ENCODE peak calls at places on chromosomes 2 and 18, in five cellular contexts. One of them, this sample, is unnamed.

GRCh38 chr2:59173325-59173724 is 932.2 kb upstream of the FANCL start:
- DNase-seq in iris pigment epithelial cell: no peak
- DNase-seq in AG09319: no peak
- DNase-seq in amniotic epithelial cell: no peak
- DNase-seq in NCI-H2081: no peak
- DNase-seq in this sample: no peak

GRCh38 chr2:230915297-230915696 is 9.7 kb downstream of the GPR55 start:
- DNase-seq in iris pigment epithelial cell: no peak
- DNase-seq in AG09319: no peak
- DNase-seq in amniotic epithelial cell: no peak
- DNase-seq in NCI-H2081: no peak
- DNase-seq in this sample: no peak

GRCh38 chr18:49690307-49690706 is 123.0 kb downstream of the ACAA2 start:
- DNase-seq in iris pigment epithelial cell: peak; percentile 97
- DNase-seq in AG09319: peak; percentile 50
- DNase-seq in amniotic epithelial cell: peak; percentile 96
- DNase-seq in NCI-H2081: no peak
- DNase-seq in this sample: no peak

GRCh38 chr2:8754056-8754790 is 72.4 kb downstream of the ID2 start:
- DNase-seq in iris pigment epithelial cell: peak; percentile 43
- DNase-seq in AG09319: peak; percentile 46
- DNase-seq in amniotic epithelial cell: peak; percentile 9
- DNase-seq in NCI-H2081: peak; percentile 16
- DNase-seq in this sample: no peak

GRCh38 chr18:43916984-43917383 is 639.7 kb upstream of the SYT4 start:
- DNase-seq in iris pigment epithelial cell: no peak
- DNase-seq in AG09319: no peak
- DNase-seq in amniotic epithelial cell: no peak
- DNase-seq in NCI-H2081: no peak
- DNase-seq in this sample: no peak

GRCh38 chr2:79437416-79438281 is 75.2 kb upstream of the CTNNA2 start:
- DNase-seq in iris pigment epithelial cell: peak; percentile 0
- DNase-seq in AG09319: no peak
- DNase-seq in amniotic epithelial cell: no peak
- DNase-seq in NCI-H2081: no peak
- DNase-seq in this sample: no peak

GRCh38 chr18:3688682-3689081 is 238.7 kb downstream of the TGIF1 start:
- DNase-seq in iris pigment epithelial cell: peak; percentile 92
- DNase-seq in AG09319: peak; percentile 95
- DNase-seq in amniotic epithelial cell: peak; percentile 93
- DNase-seq in NCI-H2081: no peak
- DNase-seq in this sample: no peak

GRCh38 chr2:41775381-41776025 is 272.3 kb upstream of the PKDCC start:
- DNase-seq in iris pigment epithelial cell: no peak
- DNase-seq in AG09319: no peak
- DNase-seq in amniotic epithelial cell: no peak
- DNase-seq in NCI-H2081: no peak
- DNase-seq in this sample: no peak

GRCh38 chr2:207245526-207245925 is 79.8 kb upstream of the KLF7 start:
- DNase-seq in iris pigment epithelial cell: no peak
- DNase-seq in AG09319: no peak
- DNase-seq in amniotic epithelial cell: no peak
- DNase-seq in NCI-H2081: no peak
- DNase-seq in this sample: no peak

GRCh38 chr2:240434728-240435456 is 571 bp upstream of the GPC1 start:
- DNase-seq in iris pigment epithelial cell: peak; percentile 91
- DNase-seq in AG09319: peak; percentile 83
- DNase-seq in amniotic epithelial cell: peak; percentile 80
- DNase-seq in NCI-H2081: peak; percentile 83
- DNase-seq in this sample: peak; percentile 98

GRCh38 chr18:34710430-34711386 is 610 bp downstream of the DTNA start:
- DNase-seq in iris pigment epithelial cell: peak; percentile 85
- DNase-seq in AG09319: peak; percentile 38
- DNase-seq in amniotic epithelial cell: peak; percentile 83
- DNase-seq in NCI-H2081: peak; percentile 51
- DNase-seq in this sample: no peak

GRCh38 chr2:172722481-172722880 is 13.2 kb upstream of the RAPGEF4 start:
- DNase-seq in iris pigment epithelial cell: no peak
- DNase-seq in AG09319: no peak
- DNase-seq in amniotic epithelial cell: no peak
- DNase-seq in NCI-H2081: no peak
- DNase-seq in this sample: no peak

GRCh38 chr2:238765590-238765989 is 82.3 kb upstream of the TWIST2 start:
- DNase-seq in iris pigment epithelial cell: no peak
- DNase-seq in AG09319: no peak
- DNase-seq in amniotic epithelial cell: no peak
- DNase-seq in NCI-H2081: no peak
- DNase-seq in this sample: no peak

GRCh38 chr2:160298960-160299359 is 98.9 kb upstream of the ITGB6 start:
- DNase-seq in iris pigment epithelial cell: no peak
- DNase-seq in AG09319: no peak
- DNase-seq in amniotic epithelial cell: peak; percentile 73
- DNase-seq in NCI-H2081: no peak
- DNase-seq in this sample: no peak

GRCh38 chr2:163123526-163123925 is 285.0 kb upstream of the KCNH7 start:
- DNase-seq in iris pigment epithelial cell: peak; percentile 1
- DNase-seq in AG09319: no peak
- DNase-seq in amniotic epithelial cell: no peak
- DNase-seq in NCI-H2081: no peak
- DNase-seq in this sample: no peak

GRCh38 chr2:144477943-144478283 is 42.0 kb downstream of the ZEB2 start:
- DNase-seq in iris pigment epithelial cell: peak; percentile 62
- DNase-seq in AG09319: no peak
- DNase-seq in amniotic epithelial cell: peak; percentile 41
- DNase-seq in NCI-H2081: no peak
- DNase-seq in this sample: no peak

GRCh38 chr18:55479656-55480420 is 108.2 kb downstream of the TCF4 start:
- DNase-seq in iris pigment epithelial cell: no peak
- DNase-seq in AG09319: no peak
- DNase-seq in amniotic epithelial cell: no peak
- DNase-seq in NCI-H2081: no peak
- DNase-seq in this sample: no peak

GRCh38 chr2:132788310-132788832 is 118.4 kb upstream of the LYPD1 start:
- DNase-seq in iris pigment epithelial cell: no peak
- DNase-seq in AG09319: no peak
- DNase-seq in amniotic epithelial cell: no peak
- DNase-seq in NCI-H2081: no peak
- DNase-seq in this sample: no peak

GRCh38 chr2:127558911-127559310 is 23.4 kb downstream of the MYO7B start:
- DNase-seq in iris pigment epithelial cell: no peak
- DNase-seq in AG09319: no peak
- DNase-seq in amniotic epithelial cell: no peak
- DNase-seq in NCI-H2081: no peak
- DNase-seq in this sample: no peak

GRCh38 chr2:40096360-40096759 is 317.3 kb upstream of the THUMPD2 start:
- DNase-seq in iris pigment epithelial cell: peak; percentile 34
- DNase-seq in AG09319: no peak
- DNase-seq in amniotic epithelial cell: peak; percentile 65
- DNase-seq in NCI-H2081: no peak
- DNase-seq in this sample: no peak

GRCh38 chr2:181123798-181124217 is 143.4 kb downstream of the UBE2E3 start:
- DNase-seq in iris pigment epithelial cell: peak; percentile 71
- DNase-seq in AG09319: no peak
- DNase-seq in amniotic epithelial cell: no peak
- DNase-seq in NCI-H2081: no peak
- DNase-seq in this sample: no peak

GRCh38 chr18:35982404-35983114 is 10.1 kb downstream of the RMP24 start:
- DNase-seq in iris pigment epithelial cell: peak; percentile 69
- DNase-seq in AG09319: no peak
- DNase-seq in amniotic epithelial cell: peak; percentile 19
- DNase-seq in NCI-H2081: no peak
- DNase-seq in this sample: no peak

GRCh38 chr2:168289880-168290279 is 42.5 kb upstream of the STK39 start:
- DNase-seq in iris pigment epithelial cell: no peak
- DNase-seq in AG09319: no peak
- DNase-seq in amniotic epithelial cell: no peak
- DNase-seq in NCI-H2081: no peak
- DNase-seq in this sample: no peak

GRCh38 chr2:165745916-165746315 is 48.1 kb downstream of the GALNT3 start:
- DNase-seq in iris pigment epithelial cell: peak; percentile 43
- DNase-seq in AG09319: peak; percentile 8
- DNase-seq in amniotic epithelial cell: peak; percentile 59
- DNase-seq in NCI-H2081: no peak
- DNase-seq in this sample: no peak

GRCh38 chr18:9147440-9148238 is 11.1 kb downstream of the ANKRD12 start:
- DNase-seq in iris pigment epithelial cell: peak; percentile 81
- DNase-seq in AG09319: peak; percentile 49
- DNase-seq in amniotic epithelial cell: peak; percentile 80
- DNase-seq in NCI-H2081: peak; percentile 8
- DNase-seq in this sample: no peak

GRCh38 chr2:217798743-217799552 is 203.8 kb downstream of the TNS1 start:
- DNase-seq in iris pigment epithelial cell: no peak
- DNase-seq in AG09319: no peak
- DNase-seq in amniotic epithelial cell: no peak
- DNase-seq in NCI-H2081: no peak
- DNase-seq in this sample: no peak

GRCh38 chr2:39937621-39938020 is 158.6 kb upstream of the THUMPD2 start:
- DNase-seq in iris pigment epithelial cell: no peak
- DNase-seq in AG09319: no peak
- DNase-seq in amniotic epithelial cell: no peak
- DNase-seq in NCI-H2081: no peak
- DNase-seq in this sample: no peak

GRCh38 chr2:238763471-238763995 is 84.4 kb upstream of the TWIST2 start:
- DNase-seq in iris pigment epithelial cell: no peak
- DNase-seq in AG09319: no peak
- DNase-seq in amniotic epithelial cell: no peak
- DNase-seq in NCI-H2081: no peak
- DNase-seq in this sample: no peak

GRCh38 chr2:201909961-201910361 is 103.6 kb downstream of the CDK15 start:
- DNase-seq in iris pigment epithelial cell: peak; percentile 82
- DNase-seq in AG09319: peak; percentile 45
- DNase-seq in amniotic epithelial cell: peak; percentile 68
- DNase-seq in NCI-H2081: no peak
- DNase-seq in this sample: no peak

GRCh38 chr2:55022486-55022885 is 27.8 kb downstream of the RTN4 start:
- DNase-seq in iris pigment epithelial cell: no peak
- DNase-seq in AG09319: no peak
- DNase-seq in amniotic epithelial cell: no peak
- DNase-seq in NCI-H2081: no peak
- DNase-seq in this sample: no peak

GRCh38 chr2:66275984-66276383 is 158.9 kb upstream of the MEIS1 start:
- DNase-seq in iris pigment epithelial cell: no peak
- DNase-seq in AG09319: no peak
- DNase-seq in amniotic epithelial cell: no peak
- DNase-seq in NCI-H2081: no peak
- DNase-seq in this sample: no peak

GRCh38 chr2:58923869-58924268 is 682.7 kb upstream of the FANCL start:
- DNase-seq in iris pigment epithelial cell: peak; percentile 12
- DNase-seq in AG09319: peak; percentile 60
- DNase-seq in amniotic epithelial cell: peak; percentile 92
- DNase-seq in NCI-H2081: no peak
- DNase-seq in this sample: no peak

GRCh38 chr2:20213651-20214565 is 11.0 kb downstream of the SDC1 start:
- DNase-seq in iris pigment epithelial cell: no peak
- DNase-seq in AG09319: no peak
- DNase-seq in amniotic epithelial cell: no peak
- DNase-seq in NCI-H2081: no peak
- DNase-seq in this sample: no peak

GRCh38 chr18:62881509-62882016 is 166.2 kb downstream of the PHLPP1 start:
- DNase-seq in iris pigment epithelial cell: peak; percentile 97
- DNase-seq in AG09319: peak; percentile 78
- DNase-seq in amniotic epithelial cell: peak; percentile 91
- DNase-seq in NCI-H2081: peak; percentile 33
- DNase-seq in this sample: no peak

GRCh38 chr18:905307-905947 is 756 bp downstream of the ADCYAP1 start:
- DNase-seq in iris pigment epithelial cell: no peak
- DNase-seq in AG09319: no peak
- DNase-seq in amniotic epithelial cell: no peak
- DNase-seq in NCI-H2081: no peak
- DNase-seq in this sample: no peak

GRCh38 chr2:145410096-145410495 is 890.2 kb upstream of the ZEB2 start:
- DNase-seq in iris pigment epithelial cell: no peak
- DNase-seq in AG09319: no peak
- DNase-seq in amniotic epithelial cell: no peak
- DNase-seq in NCI-H2081: no peak
- DNase-seq in this sample: no peak

GRCh38 chr2:233441161-233442027 is 87.1 kb downstream of the DGKD start:
- DNase-seq in iris pigment epithelial cell: no peak
- DNase-seq in AG09319: no peak
- DNase-seq in amniotic epithelial cell: no peak
- DNase-seq in NCI-H2081: no peak
- DNase-seq in this sample: no peak

GRCh38 chr2:239385096-239386000 is 15.5 kb downstream of the HDAC4 start:
- DNase-seq in iris pigment epithelial cell: no peak
- DNase-seq in AG09319: no peak
- DNase-seq in amniotic epithelial cell: no peak
- DNase-seq in NCI-H2081: no peak
- DNase-seq in this sample: no peak